ENCODE peak calls at places on chromosomes 7 and 10, in seven cellular contexts. One of them, this sample, is unnamed.

GRCh38 chr10:11515596-11516418 is 95.6 kb downstream of the USP6NL start:
- DNase-seq in PC-9: peak; percentile 25
- DNase-seq in aorta: no peak
- DNase-seq in upper lobe of right lung: no peak
- DNase-seq in tibial artery: peak; percentile 49
- DNase-seq in RWPE1: peak; percentile 49
- DNase-seq in PC-3: peak; percentile 53
- DNase-seq in this sample: peak; percentile 13

GRCh38 chr10:15370212-15370740 is 813 bp downstream of the FAM171A1 start:
- DNase-seq in PC-9: no peak
- DNase-seq in aorta: no peak
- DNase-seq in upper lobe of right lung: no peak
- DNase-seq in tibial artery: no peak
- DNase-seq in RWPE1: peak; percentile 9
- DNase-seq in PC-3: no peak
- DNase-seq in this sample: no peak

GRCh38 chr7:2510909-2511768 is 8.4 kb upstream of the LFNG start:
- DNase-seq in PC-9: no peak
- DNase-seq in aorta: peak; percentile 75
- DNase-seq in upper lobe of right lung: no peak
- DNase-seq in tibial artery: no peak
- DNase-seq in RWPE1: no peak
- DNase-seq in PC-3: peak; percentile 46
- DNase-seq in this sample: no peak

GRCh38 chr7:18491871-18492270 is 3.7 kb upstream of the HDAC9 start:
- DNase-seq in PC-9: no peak
- DNase-seq in aorta: no peak
- DNase-seq in upper lobe of right lung: no peak
- DNase-seq in tibial artery: no peak
- DNase-seq in RWPE1: no peak
- DNase-seq in PC-3: no peak
- DNase-seq in this sample: no peak

GRCh38 chr7:143380646-143381426 is at the start of gene ZYX:
- DNase-seq in PC-9: peak; percentile 96
- DNase-seq in aorta: peak; percentile 99
- DNase-seq in upper lobe of right lung: peak; percentile 98
- DNase-seq in tibial artery: peak; percentile 97
- DNase-seq in RWPE1: peak; percentile 95
- DNase-seq in PC-3: peak; percentile 91
- DNase-seq in this sample: peak; percentile 88

GRCh38 chr7:111357691-111358090 is 204.6 kb downstream of the IMMP2L start:
- DNase-seq in PC-9: peak; percentile 52
- DNase-seq in aorta: no peak
- DNase-seq in upper lobe of right lung: no peak
- DNase-seq in tibial artery: no peak
- DNase-seq in RWPE1: peak; percentile 72
- DNase-seq in PC-3: peak; percentile 71
- DNase-seq in this sample: no peak

GRCh38 chr10:79985481-79986072 is 36.7 kb upstream of the SFTPD start:
- DNase-seq in PC-9: no peak
- DNase-seq in aorta: no peak
- DNase-seq in upper lobe of right lung: no peak
- DNase-seq in tibial artery: no peak
- DNase-seq in RWPE1: no peak
- DNase-seq in PC-3: peak; percentile 64
- DNase-seq in this sample: no peak

GRCh38 chr10:1268856-1269255 is 212.7 kb downstream of the WDR37 start:
- DNase-seq in PC-9: no peak
- DNase-seq in aorta: no peak
- DNase-seq in upper lobe of right lung: no peak
- DNase-seq in tibial artery: no peak
- DNase-seq in RWPE1: no peak
- DNase-seq in PC-3: no peak
- DNase-seq in this sample: no peak

GRCh38 chr7:74094224-74095095 is 10.9 kb downstream of the LIMK1 start:
- DNase-seq in PC-9: peak; percentile 92
- DNase-seq in aorta: peak; percentile 92
- DNase-seq in upper lobe of right lung: peak; percentile 90
- DNase-seq in tibial artery: peak; percentile 90
- DNase-seq in RWPE1: peak; percentile 84
- DNase-seq in PC-3: peak; percentile 93
- DNase-seq in this sample: no peak

GRCh38 chr10:104485632-104486031 is 132.0 kb downstream of the CFAP58 start:
- DNase-seq in PC-9: no peak
- DNase-seq in aorta: no peak
- DNase-seq in upper lobe of right lung: no peak
- DNase-seq in tibial artery: no peak
- DNase-seq in RWPE1: no peak
- DNase-seq in PC-3: no peak
- DNase-seq in this sample: no peak

GRCh38 chr7:50565559-50565916 is 333 bp upstream of the DDC start:
- DNase-seq in PC-9: no peak
- DNase-seq in aorta: no peak
- DNase-seq in upper lobe of right lung: no peak
- DNase-seq in tibial artery: no peak
- DNase-seq in RWPE1: no peak
- DNase-seq in PC-3: no peak
- DNase-seq in this sample: no peak

GRCh38 chr7:139431010-139431409 is 52.5 kb downstream of the KLRG2 start:
- DNase-seq in PC-9: peak; percentile 80
- DNase-seq in aorta: no peak
- DNase-seq in upper lobe of right lung: no peak
- DNase-seq in tibial artery: no peak
- DNase-seq in RWPE1: peak; percentile 59
- DNase-seq in PC-3: peak; percentile 93
- DNase-seq in this sample: no peak

GRCh38 chr7:26995664-26996063 is 100.1 kb downstream of the HOXA1 start:
- DNase-seq in PC-9: no peak
- DNase-seq in aorta: no peak
- DNase-seq in upper lobe of right lung: no peak
- DNase-seq in tibial artery: no peak
- DNase-seq in RWPE1: no peak
- DNase-seq in PC-3: no peak
- DNase-seq in this sample: no peak

GRCh38 chr7:65975814-65976445 is 6.1 kb downstream of the GUSB start:
- DNase-seq in PC-9: no peak
- DNase-seq in aorta: no peak
- DNase-seq in upper lobe of right lung: no peak
- DNase-seq in tibial artery: no peak
- DNase-seq in RWPE1: no peak
- DNase-seq in PC-3: no peak
- DNase-seq in this sample: no peak

GRCh38 chr7:132049462-132050304 is 493.3 kb upstream of the PODXL start:
- DNase-seq in PC-9: no peak
- DNase-seq in aorta: no peak
- DNase-seq in upper lobe of right lung: no peak
- DNase-seq in tibial artery: no peak
- DNase-seq in RWPE1: no peak
- DNase-seq in PC-3: peak; percentile 58
- DNase-seq in this sample: no peak

GRCh38 chr10:29851241-29851640 is 208.1 kb downstream of the JCAD start:
- DNase-seq in PC-9: no peak
- DNase-seq in aorta: no peak
- DNase-seq in upper lobe of right lung: no peak
- DNase-seq in tibial artery: no peak
- DNase-seq in RWPE1: no peak
- DNase-seq in PC-3: no peak
- DNase-seq in this sample: no peak

GRCh38 chr10:29846881-29847280 is 212.1 kb upstream of the SVIL start:
- DNase-seq in PC-9: no peak
- DNase-seq in aorta: no peak
- DNase-seq in upper lobe of right lung: no peak
- DNase-seq in tibial artery: no peak
- DNase-seq in RWPE1: no peak
- DNase-seq in PC-3: no peak
- DNase-seq in this sample: no peak

GRCh38 chr10:29849434-29849833 is 210.0 kb downstream of the JCAD start:
- DNase-seq in PC-9: no peak
- DNase-seq in aorta: no peak
- DNase-seq in upper lobe of right lung: no peak
- DNase-seq in tibial artery: no peak
- DNase-seq in RWPE1: no peak
- DNase-seq in PC-3: peak; percentile 9
- DNase-seq in this sample: no peak

GRCh38 chr10:29850371-29850770 is 209.0 kb downstream of the JCAD start:
- DNase-seq in PC-9: no peak
- DNase-seq in aorta: no peak
- DNase-seq in upper lobe of right lung: no peak
- DNase-seq in tibial artery: no peak
- DNase-seq in RWPE1: no peak
- DNase-seq in PC-3: no peak
- DNase-seq in this sample: no peak

DNA sequence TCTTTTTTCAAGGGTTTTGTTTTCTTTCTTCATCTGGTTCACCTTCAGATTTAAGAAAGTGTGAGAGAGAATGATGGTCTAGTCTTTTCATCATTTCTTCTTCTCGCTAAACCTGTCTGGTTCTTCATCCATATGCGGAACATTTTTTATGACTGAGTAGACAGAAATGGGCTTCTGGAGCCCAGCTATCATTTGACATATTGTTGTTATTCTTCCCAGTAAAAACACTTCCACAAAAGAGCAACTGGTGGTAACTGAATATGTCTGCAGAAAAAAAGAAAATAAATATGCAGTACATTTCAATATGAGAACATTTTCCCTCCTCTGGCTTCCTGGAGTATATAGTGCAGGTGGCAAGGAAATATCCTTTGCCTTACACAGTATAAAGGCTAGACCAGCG is 209.5 kb downstream of the JCAD start:
- DNase-seq in PC-9: no peak
- DNase-seq in aorta: no peak
- DNase-seq in upper lobe of right lung: no peak
- DNase-seq in tibial artery: no peak
- DNase-seq in RWPE1: no peak
- DNase-seq in PC-3: no peak
- DNase-seq in this sample: no peak
- H3K27ac ChIP-seq in PC-9: no peak overlapping the region
- H3K27ac ChIP-seq in aorta: no peak overlapping the region
- H3K27ac ChIP-seq in upper lobe of right lung: peak overlapping the region; percentile 70
- H3K27ac ChIP-seq in tibial artery: peak overlapping the region; percentile 74
- H3K27ac ChIP-seq in RWPE1: no peak overlapping the region
- H3K27ac ChIP-seq in PC-3: no peak overlapping the region
- H3K27ac ChIP-seq in this sample: no peak overlapping the region

DNA sequence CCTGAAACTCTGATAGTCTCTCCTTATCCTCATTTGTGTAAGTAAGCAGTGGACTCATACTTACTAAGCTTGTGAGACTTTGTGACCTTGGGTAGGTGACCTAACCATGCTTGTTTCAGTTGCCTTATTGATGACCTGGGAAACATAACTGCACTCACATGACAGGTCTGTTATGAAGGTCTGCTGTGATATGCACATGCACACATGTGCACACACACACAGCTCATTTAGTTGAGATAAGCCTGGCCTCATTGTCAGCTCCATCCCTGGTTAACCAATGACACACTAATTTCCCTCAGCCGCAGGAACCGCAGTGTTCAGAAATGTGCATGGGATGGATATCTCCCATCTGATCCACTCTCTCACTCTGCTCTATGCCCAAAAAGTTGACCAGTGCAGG is 177.2 kb downstream of the GPAM start:
- DNase-seq in PC-9: no peak
- DNase-seq in aorta: no peak
- DNase-seq in upper lobe of right lung: no peak
- DNase-seq in tibial artery: no peak
- DNase-seq in RWPE1: no peak
- DNase-seq in PC-3: no peak
- DNase-seq in this sample: no peak
- H3K27ac ChIP-seq in PC-9: no peak overlapping the region
- H3K27ac ChIP-seq in aorta: no peak overlapping the region
- H3K27ac ChIP-seq in upper lobe of right lung: no peak overlapping the region
- H3K27ac ChIP-seq in tibial artery: no peak overlapping the region
- H3K27ac ChIP-seq in RWPE1: no peak overlapping the region
- H3K27ac ChIP-seq in PC-3: no peak overlapping the region
- H3K27ac ChIP-seq in this sample: no peak overlapping the region

GRCh38 chr10:97914171-97914836 is 64.7 kb downstream of the GOLGA7B start:
- DNase-seq in PC-9: no peak
- DNase-seq in aorta: no peak
- DNase-seq in upper lobe of right lung: no peak
- DNase-seq in tibial artery: no peak
- DNase-seq in RWPE1: no peak
- DNase-seq in PC-3: no peak
- DNase-seq in this sample: no peak

GRCh38 chr10:97907830-97908229 is 58.2 kb downstream of the GOLGA7B start:
- DNase-seq in PC-9: no peak
- DNase-seq in aorta: no peak
- DNase-seq in upper lobe of right lung: no peak
- DNase-seq in tibial artery: no peak
- DNase-seq in RWPE1: no peak
- DNase-seq in PC-3: no peak
- DNase-seq in this sample: no peak

GRCh38 chr10:97913554-97913953 is 63.9 kb downstream of the GOLGA7B start:
- DNase-seq in PC-9: no peak
- DNase-seq in aorta: no peak
- DNase-seq in upper lobe of right lung: no peak
- DNase-seq in tibial artery: no peak
- DNase-seq in RWPE1: no peak
- DNase-seq in PC-3: no peak
- DNase-seq in this sample: no peak

GRCh38 chr10:97914837-97915211 is 65.2 kb downstream of the GOLGA7B start:
- DNase-seq in PC-9: peak; percentile 63
- DNase-seq in aorta: peak; percentile 77
- DNase-seq in upper lobe of right lung: peak; percentile 90
- DNase-seq in tibial artery: peak; percentile 64
- DNase-seq in RWPE1: peak; percentile 83
- DNase-seq in PC-3: peak; percentile 70
- DNase-seq in this sample: peak; percentile 50

GRCh38 chr10:97911217-97911616 is 61.6 kb downstream of the GOLGA7B start:
- DNase-seq in PC-9: no peak
- DNase-seq in aorta: no peak
- DNase-seq in upper lobe of right lung: no peak
- DNase-seq in tibial artery: no peak
- DNase-seq in RWPE1: no peak
- DNase-seq in PC-3: no peak
- DNase-seq in this sample: no peak
- H3K27ac ChIP-seq in PC-9: no peak overlapping the region
- H3K27ac ChIP-seq in aorta: no peak overlapping the region
- H3K27ac ChIP-seq in upper lobe of right lung: no peak overlapping the region
- H3K27ac ChIP-seq in tibial artery: no peak overlapping the region
- H3K27ac ChIP-seq in RWPE1: no peak overlapping the region
- H3K27ac ChIP-seq in PC-3: no peak overlapping the region
- H3K27ac ChIP-seq in this sample: no peak overlapping the region

GRCh38 chr7:149422065-149422913 is 38.6 kb downstream of the ZNF777 start:
- DNase-seq in PC-9: peak; percentile 90
- DNase-seq in aorta: peak; percentile 61
- DNase-seq in upper lobe of right lung: peak; percentile 89
- DNase-seq in tibial artery: no peak
- DNase-seq in RWPE1: peak; percentile 77
- DNase-seq in PC-3: peak; percentile 85
- DNase-seq in this sample: no peak

GRCh38 chr7:149423441-149423970 is 37.4 kb downstream of the ZNF777 start:
- DNase-seq in PC-9: no peak
- DNase-seq in aorta: no peak
- DNase-seq in upper lobe of right lung: no peak
- DNase-seq in tibial artery: no peak
- DNase-seq in RWPE1: no peak
- DNase-seq in PC-3: no peak
- DNase-seq in this sample: no peak

GRCh38 chr7:149427096-149427680 is 33.7 kb downstream of the ZNF777 start:
- DNase-seq in PC-9: no peak
- DNase-seq in aorta: no peak
- DNase-seq in upper lobe of right lung: no peak
- DNase-seq in tibial artery: no peak
- DNase-seq in RWPE1: no peak
- DNase-seq in PC-3: no peak
- DNase-seq in this sample: no peak

GRCh38 chr7:149420006-149420405 is 40.9 kb downstream of the ZNF777 start:
- DNase-seq in PC-9: no peak
- DNase-seq in aorta: no peak
- DNase-seq in upper lobe of right lung: no peak
- DNase-seq in tibial artery: no peak
- DNase-seq in RWPE1: no peak
- DNase-seq in PC-3: no peak
- DNase-seq in this sample: no peak

GRCh38 chr7:149422914-149423285 is 38.0 kb downstream of the ZNF777 start:
- DNase-seq in PC-9: peak; percentile 19
- DNase-seq in aorta: no peak
- DNase-seq in upper lobe of right lung: peak; percentile 77
- DNase-seq in tibial artery: no peak
- DNase-seq in RWPE1: no peak
- DNase-seq in PC-3: no peak
- DNase-seq in this sample: no peak
- H3K27ac ChIP-seq in PC-9: no peak overlapping the region
- H3K27ac ChIP-seq in aorta: no peak overlapping the region
- H3K27ac ChIP-seq in upper lobe of right lung: peak overlapping the region; percentile 39
- H3K27ac ChIP-seq in tibial artery: no peak overlapping the region
- H3K27ac ChIP-seq in RWPE1: no peak overlapping the region
- H3K27ac ChIP-seq in PC-3: no peak overlapping the region
- H3K27ac ChIP-seq in this sample: no peak overlapping the region